ENCODE peak calls at places on chromosomes 5 and 9, in nine cellular contexts. One of them, this sample, is unnamed. For H3K4me1, the result is how much of the 10 kb centered on the place peaks cover.

GRCh38 chr9:106953166-106953565 is 90.2 kb downstream of the ZNF462 start:
- DNase-seq in neuronal stem cell: no peak
- DNase-seq in right cardiac atrium: no peak
- DNase-seq in adrenal gland: peak
- DNase-seq in transverse colon: no peak
- DNase-seq in GM23338: peak
- DNase-seq in uterus: no peak
- DNase-seq in ovary: peak
- DNase-seq in cardiac muscle cell: no peak
- DNase-seq in this sample: no peak

GRCh38 chr9:126522957-126523356 is 90.8 kb upstream of the LMX1B start:
- DNase-seq in neuronal stem cell: no peak
- DNase-seq in right cardiac atrium: peak
- DNase-seq in adrenal gland: no peak
- DNase-seq in transverse colon: no peak
- DNase-seq in GM23338: no peak
- DNase-seq in uterus: no peak
- DNase-seq in ovary: no peak
- DNase-seq in cardiac muscle cell: no peak
- DNase-seq in this sample: no peak

GRCh38 chr9:114989600-114990410 is 59.4 kb upstream of the TNFSF8 start:
- DNase-seq in neuronal stem cell: no peak
- DNase-seq in right cardiac atrium: no peak
- DNase-seq in adrenal gland: no peak
- DNase-seq in transverse colon: no peak
- DNase-seq in GM23338: no peak
- DNase-seq in uterus: no peak
- DNase-seq in ovary: no peak
- DNase-seq in cardiac muscle cell: no peak
- DNase-seq in this sample: no peak

GRCh38 chr9:21677834-21678233 is 124.6 kb upstream of the MTAP start:
- DNase-seq in neuronal stem cell: no peak
- DNase-seq in right cardiac atrium: no peak
- DNase-seq in adrenal gland: no peak
- DNase-seq in transverse colon: no peak
- DNase-seq in GM23338: no peak
- DNase-seq in uterus: no peak
- DNase-seq in ovary: no peak
- DNase-seq in cardiac muscle cell: peak
- DNase-seq in this sample: no peak

GRCh38 chr9:126945682-126946081 is 31.1 kb downstream of the RALGPS1 start:
- DNase-seq in neuronal stem cell: no peak
- DNase-seq in right cardiac atrium: no peak
- DNase-seq in adrenal gland: no peak
- DNase-seq in transverse colon: no peak
- DNase-seq in GM23338: no peak
- DNase-seq in uterus: no peak
- DNase-seq in ovary: no peak
- DNase-seq in cardiac muscle cell: peak
- DNase-seq in this sample: no peak

GRCh38 chr5:173823721-173824567 is 64.2 kb upstream of the CPEB4 start:
- DNase-seq in neuronal stem cell: peak
- DNase-seq in right cardiac atrium: no peak
- DNase-seq in adrenal gland: peak
- DNase-seq in transverse colon: peak
- DNase-seq in GM23338: peak
- DNase-seq in uterus: no peak
- DNase-seq in ovary: peak
- DNase-seq in cardiac muscle cell: peak
- DNase-seq in this sample: no peak

GRCh38 chr5:139849942-139850341 is 54.3 kb downstream of the PSD2 start:
- DNase-seq in neuronal stem cell: no peak
- DNase-seq in right cardiac atrium: no peak
- DNase-seq in adrenal gland: no peak
- DNase-seq in transverse colon: no peak
- DNase-seq in GM23338: no peak
- DNase-seq in uterus: no peak
- DNase-seq in ovary: no peak
- DNase-seq in cardiac muscle cell: no peak
- DNase-seq in this sample: no peak

GRCh38 chr5:175815126-175815913 is 56.1 kb upstream of the CPLX2 start:
- DNase-seq in neuronal stem cell: no peak
- DNase-seq in right cardiac atrium: no peak
- DNase-seq in adrenal gland: no peak
- DNase-seq in transverse colon: no peak
- DNase-seq in GM23338: no peak
- DNase-seq in uterus: no peak
- DNase-seq in ovary: no peak
- DNase-seq in cardiac muscle cell: no peak
- DNase-seq in this sample: no peak

GRCh38 chr9:20646656-20647055 is 24.4 kb upstream of the MLLT3 start:
- DNase-seq in neuronal stem cell: no peak
- DNase-seq in right cardiac atrium: no peak
- DNase-seq in adrenal gland: no peak
- DNase-seq in transverse colon: no peak
- DNase-seq in GM23338: peak
- DNase-seq in uterus: no peak
- DNase-seq in ovary: no peak
- DNase-seq in cardiac muscle cell: no peak
- DNase-seq in this sample: no peak

GRCh38 chr9:133075925-133076324 is 14.1 kb downstream of the CEL start:
- DNase-seq in neuronal stem cell: no peak
- DNase-seq in right cardiac atrium: no peak
- DNase-seq in adrenal gland: peak
- DNase-seq in transverse colon: no peak
- DNase-seq in GM23338: no peak
- DNase-seq in uterus: no peak
- DNase-seq in ovary: no peak
- DNase-seq in cardiac muscle cell: peak
- DNase-seq in this sample: no peak

GRCh38 chr5:115549154-115549553 is 4.6 kb upstream of the FEM1C start:
- DNase-seq in neuronal stem cell: no peak
- DNase-seq in right cardiac atrium: no peak
- DNase-seq in adrenal gland: no peak
- DNase-seq in transverse colon: no peak
- DNase-seq in GM23338: peak
- DNase-seq in uterus: no peak
- DNase-seq in ovary: no peak
- DNase-seq in cardiac muscle cell: no peak
- DNase-seq in this sample: no peak

GRCh38 chr9:20117985-20118384 is 329.1 kb upstream of the SLC24A2 start:
- DNase-seq in neuronal stem cell: no peak
- DNase-seq in right cardiac atrium: no peak
- DNase-seq in adrenal gland: no peak
- DNase-seq in transverse colon: no peak
- DNase-seq in GM23338: no peak
- DNase-seq in uterus: no peak
- DNase-seq in ovary: no peak
- DNase-seq in cardiac muscle cell: no peak
- DNase-seq in this sample: no peak

GRCh38 chr5:170265527-170265926 is 32.0 kb downstream of the LCP2 start:
- DNase-seq in neuronal stem cell: no peak
- DNase-seq in right cardiac atrium: peak
- DNase-seq in adrenal gland: peak
- DNase-seq in transverse colon: no peak
- DNase-seq in GM23338: peak
- DNase-seq in uterus: peak
- DNase-seq in ovary: peak
- DNase-seq in cardiac muscle cell: peak
- DNase-seq in this sample: no peak

GRCh38 chr5:131250749-131251148 is 13.1 kb upstream of the CDC42SE2 start:
- DNase-seq in neuronal stem cell: no peak
- DNase-seq in right cardiac atrium: no peak
- DNase-seq in adrenal gland: no peak
- DNase-seq in transverse colon: no peak
- DNase-seq in GM23338: no peak
- DNase-seq in uterus: no peak
- DNase-seq in ovary: no peak
- DNase-seq in cardiac muscle cell: no peak
- DNase-seq in this sample: no peak

GRCh38 chr5:131256507-131256823 is 7.4 kb upstream of the CDC42SE2 start:
- DNase-seq in neuronal stem cell: no peak
- DNase-seq in right cardiac atrium: no peak
- DNase-seq in adrenal gland: no peak
- DNase-seq in transverse colon: no peak
- DNase-seq in GM23338: no peak
- DNase-seq in uterus: no peak
- DNase-seq in ovary: no peak
- DNase-seq in cardiac muscle cell: no peak
- DNase-seq in this sample: no peak

GRCh38 chr5:131254741-131255140 is 9.1 kb upstream of the CDC42SE2 start:
- DNase-seq in neuronal stem cell: no peak
- DNase-seq in right cardiac atrium: no peak
- DNase-seq in adrenal gland: no peak
- DNase-seq in transverse colon: no peak
- DNase-seq in GM23338: no peak
- DNase-seq in uterus: no peak
- DNase-seq in ovary: no peak
- DNase-seq in cardiac muscle cell: no peak
- DNase-seq in this sample: no peak

GRCh38 chr5:131258733-131259132 is 5.1 kb upstream of the CDC42SE2 start:
- DNase-seq in neuronal stem cell: no peak
- DNase-seq in right cardiac atrium: no peak
- DNase-seq in adrenal gland: no peak
- DNase-seq in transverse colon: no peak
- DNase-seq in GM23338: no peak
- DNase-seq in uterus: no peak
- DNase-seq in ovary: no peak
- DNase-seq in cardiac muscle cell: no peak
- DNase-seq in this sample: no peak

DNA sequence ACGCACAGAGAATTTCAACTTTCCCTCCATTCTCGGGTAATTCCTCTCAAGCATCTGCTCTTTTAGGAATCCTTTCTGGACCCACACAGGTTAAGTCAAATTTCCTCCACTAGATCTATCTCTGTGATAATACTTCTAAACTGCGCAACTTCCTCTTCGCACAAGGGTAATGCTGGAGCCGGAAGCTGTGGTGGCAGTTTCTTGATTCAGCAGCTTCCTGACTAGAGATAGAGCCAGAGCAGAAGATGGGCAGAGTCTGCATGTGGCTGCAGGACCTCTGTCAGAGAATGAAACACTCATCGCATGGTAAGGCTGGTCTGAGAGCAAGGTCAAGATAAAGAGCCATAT is 11.1 kb upstream of the CDC42SE2 start:
- DNase-seq in neuronal stem cell: no peak
- DNase-seq in right cardiac atrium: peak
- DNase-seq in adrenal gland: peak
- DNase-seq in transverse colon: peak
- DNase-seq in GM23338: no peak
- DNase-seq in uterus: no peak
- DNase-seq in ovary: no peak
- DNase-seq in cardiac muscle cell: peak
- DNase-seq in this sample: peak
- H3K4me1 ChIP-seq in neuronal stem cell: under half
- H3K4me1 ChIP-seq in right cardiac atrium: under half
- H3K4me1 ChIP-seq in adrenal gland: under half
- H3K4me1 ChIP-seq in transverse colon: under half
- H3K4me1 ChIP-seq in GM23338: under half
- H3K4me1 ChIP-seq in uterus: under half
- H3K4me1 ChIP-seq in ovary: under half
- H3K4me1 ChIP-seq in cardiac muscle cell: under half
- H3K4me1 ChIP-seq in this sample: under half

GRCh38 chr5:33231935-33232334 is 208.8 kb upstream of the TARS1 start:
- DNase-seq in neuronal stem cell: no peak
- DNase-seq in right cardiac atrium: no peak
- DNase-seq in adrenal gland: no peak
- DNase-seq in transverse colon: no peak
- DNase-seq in GM23338: no peak
- DNase-seq in uterus: no peak
- DNase-seq in ovary: no peak
- DNase-seq in cardiac muscle cell: peak
- DNase-seq in this sample: no peak
- H3K27ac ChIP-seq in neuronal stem cell: no peak
- H3K27ac ChIP-seq in right cardiac atrium: no peak
- H3K27ac ChIP-seq in adrenal gland: no peak
- H3K27ac ChIP-seq in transverse colon: no peak
- H3K27ac ChIP-seq in GM23338: no peak
- H3K27ac ChIP-seq in uterus: no peak
- H3K27ac ChIP-seq in ovary: no peak
- H3K27ac ChIP-seq in cardiac muscle cell: no peak
- H3K27ac ChIP-seq in this sample: no peak

DNA sequence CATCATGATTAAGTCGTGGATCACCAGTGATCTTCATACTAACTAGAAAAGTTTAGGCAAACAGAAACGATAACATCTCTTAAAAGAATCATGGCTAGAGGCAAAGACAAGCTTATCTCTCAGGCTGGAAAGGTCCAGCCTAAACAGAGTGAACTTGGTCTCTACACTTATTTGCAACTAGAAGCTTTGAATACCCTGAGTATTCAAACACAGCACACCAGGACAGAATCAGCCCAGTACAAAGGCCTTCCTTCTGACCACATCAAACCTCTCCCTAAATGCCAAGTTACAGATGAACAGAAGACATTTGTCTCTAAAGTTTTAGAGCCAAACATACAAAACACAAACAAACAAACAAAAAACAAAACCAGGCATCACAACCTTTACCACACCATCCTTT is 57.2 kb downstream of the ELAVL2 start:
- DNase-seq in neuronal stem cell: no peak
- DNase-seq in right cardiac atrium: no peak
- DNase-seq in adrenal gland: no peak
- DNase-seq in transverse colon: no peak
- DNase-seq in GM23338: no peak
- DNase-seq in uterus: no peak
- DNase-seq in ovary: no peak
- DNase-seq in cardiac muscle cell: no peak
- DNase-seq in this sample: no peak
- H3K4me1 ChIP-seq in neuronal stem cell: under half
- H3K4me1 ChIP-seq in right cardiac atrium: under half
- H3K4me1 ChIP-seq in adrenal gland: under half
- H3K4me1 ChIP-seq in transverse colon: under half
- H3K4me1 ChIP-seq in GM23338: half or more
- H3K4me1 ChIP-seq in uterus: under half
- H3K4me1 ChIP-seq in ovary: under half
- H3K4me1 ChIP-seq in cardiac muscle cell: under half
- H3K4me1 ChIP-seq in this sample: under half

GRCh38 chr5:135993894-135994514 is 34.8 kb upstream of the TGFBI start:
- DNase-seq in neuronal stem cell: no peak
- DNase-seq in right cardiac atrium: no peak
- DNase-seq in adrenal gland: peak
- DNase-seq in transverse colon: no peak
- DNase-seq in GM23338: no peak
- DNase-seq in uterus: no peak
- DNase-seq in ovary: no peak
- DNase-seq in cardiac muscle cell: peak
- DNase-seq in this sample: no peak
- H3K27ac ChIP-seq in neuronal stem cell: no peak
- H3K27ac ChIP-seq in right cardiac atrium: no peak
- H3K27ac ChIP-seq in adrenal gland: peak
- H3K27ac ChIP-seq in transverse colon: peak
- H3K27ac ChIP-seq in GM23338: no peak
- H3K27ac ChIP-seq in uterus: peak
- H3K27ac ChIP-seq in ovary: peak
- H3K27ac ChIP-seq in cardiac muscle cell: no peak
- H3K27ac ChIP-seq in this sample: no peak

GRCh38 chr9:101354143-101354764 is 30.6 kb downstream of the BAAT start:
- DNase-seq in neuronal stem cell: no peak
- DNase-seq in right cardiac atrium: no peak
- DNase-seq in adrenal gland: no peak
- DNase-seq in transverse colon: peak
- DNase-seq in GM23338: no peak
- DNase-seq in uterus: no peak
- DNase-seq in ovary: no peak
- DNase-seq in cardiac muscle cell: no peak
- DNase-seq in this sample: no peak
- H3K4me1 ChIP-seq in neuronal stem cell: under half
- H3K4me1 ChIP-seq in right cardiac atrium: under half
- H3K4me1 ChIP-seq in adrenal gland: under half
- H3K4me1 ChIP-seq in transverse colon: under half
- H3K4me1 ChIP-seq in GM23338: under half
- H3K4me1 ChIP-seq in uterus: under half
- H3K4me1 ChIP-seq in ovary: under half
- H3K4me1 ChIP-seq in cardiac muscle cell: under half
- H3K4me1 ChIP-seq in this sample: under half

GRCh38 chr5:150653145-150653761 is 7.8 kb upstream of the MYOZ3 start:
- DNase-seq in neuronal stem cell: no peak
- DNase-seq in right cardiac atrium: peak
- DNase-seq in adrenal gland: no peak
- DNase-seq in transverse colon: no peak
- DNase-seq in GM23338: no peak
- DNase-seq in uterus: no peak
- DNase-seq in ovary: no peak
- DNase-seq in cardiac muscle cell: peak
- DNase-seq in this sample: no peak
- H3K27ac ChIP-seq in neuronal stem cell: no peak
- H3K27ac ChIP-seq in right cardiac atrium: peak
- H3K27ac ChIP-seq in adrenal gland: peak
- H3K27ac ChIP-seq in transverse colon: no peak
- H3K27ac ChIP-seq in GM23338: no peak
- H3K27ac ChIP-seq in uterus: peak
- H3K27ac ChIP-seq in ovary: no peak
- H3K27ac ChIP-seq in cardiac muscle cell: no peak
- H3K27ac ChIP-seq in this sample: no peak

This sample was measured in effector memory CD4-positive, alpha-beta T cell.